ENCODE peak calls at places on chromosomes 2 and 18, in five cellular contexts. A is Caki2; O is stimulated activated CD8-positive, alpha-beta memory T cell treated with anti-CD3 and anti-CD28 coated beads, Interleukin-15, amount 100 ng/mL, for 1 hour; B is KG1; V is right cardiac atrium. Y is an unnamed sample.

GRCh38 chr2:82998770-82999169 is 1460.3 kb downstream of the SUCLG1 start:
- DNase-seq in V (no peak), O (no peak), B (no peak), A (no peak), Y (no peak)

GRCh38 chr2:168944065-168944464 is 43.0 kb downstream of the G6PC2 start:
- DNase-seq in V (no peak), B (no peak), O (no peak), A (no peak), Y (no peak)

GRCh38 chr18:70634576-70635147 is 345.8 kb downstream of the SOCS6 start:
- DNase-seq in A (no peak), V (no peak), B (no peak), O (no peak), Y (no peak)

GRCh38 chr2:149058936-149059335 is 20.4 kb downstream of the LYPD6B start:
- DNase-seq in O (no peak), V (no peak), A (no peak), B (no peak), Y (no peak)

GRCh38 chr2:96540136-96540535 is 3.6 kb downstream of the ARID5A start:
- DNase-seq in O (no peak), V (no peak), A (no peak), B (no peak), Y (no peak)

GRCh38 chr2:237673130-237673921 is 45.9 kb downstream of the LRRFIP1 start:
- DNase-seq in B (peak; percentile 72), O (peak; percentile 69), A (peak; percentile 52), V (peak; percentile 86), Y (peak; percentile 9)

GRCh38 chr2:237309416-237309815 is 104.5 kb downstream of the COL6A3 start:
- DNase-seq in O (no peak), V (no peak), B (no peak), A (no peak), Y (no peak)

GRCh38 chr18:25449046-25449445 is 97.1 kb upstream of the ZNF521 start:
- DNase-seq in B (no peak), V (no peak), O (no peak), A (no peak), Y (no peak)

GRCh38 chr2:216604458-216604857 is 28.8 kb upstream of the IGFBP2 start:
- DNase-seq in B (no peak), O (no peak), V (no peak), A (no peak), Y (no peak)

GRCh38 chr18:7305416-7305815 is 74.5 kb downstream of the LRRC30 start:
- DNase-seq in A (no peak), O (no peak), B (no peak), V (no peak), Y (no peak)

GRCh38 chr18:13147146-13147545 is 71.4 kb upstream of the LDLRAD4 start:
- DNase-seq in B (no peak), O (no peak), A (no peak), V (no peak), Y (peak; percentile 54)

GRCh38 chr2:142040554-142040953 is 90.3 kb downstream of the LRP1B start:
- DNase-seq in O (no peak), V (no peak), A (no peak), B (no peak), Y (no peak)

GRCh38 chr2:240986787-240987411 is 11.5 kb upstream of the SNED1 start:
- DNase-seq in O (no peak), B (no peak), V (peak; percentile 89), A (no peak), Y (no peak)

GRCh38 chr2:205040323-205040722 is 495.0 kb downstream of the PARD3B start:
- DNase-seq in O (no peak), A (no peak), V (no peak), B (no peak), Y (no peak)

GRCh38 chr2:96967964-96968363 is 18.4 kb downstream of the FAM178B start:
- DNase-seq in A (no peak), B (no peak), O (no peak), V (no peak), Y (no peak)

GRCh38 chr18:79574938-79575525 is 104.6 kb upstream of the CTDP1 start:
- DNase-seq in V (peak; percentile 56), O (no peak), A (no peak), B (no peak), Y (no peak)

GRCh38 chr2:135985826-135986393 is 484 bp upstream of the DARS1 start:
- DNase-seq in V (no peak), O (peak; percentile 48), A (no peak), B (peak; percentile 76), Y (peak; percentile 44)

GRCh38 chr2:154013514-154013913 is 141.8 kb downstream of the GALNT13 start:
- DNase-seq in B (no peak), O (no peak), V (no peak), A (no peak), Y (no peak)

GRCh38 chr18:24600076-24600654 is 139.7 kb downstream of the HRH4 start:
- DNase-seq in V (no peak), A (no peak), B (peak; percentile 24), O (no peak), Y (no peak)

GRCh38 chr2:43408784-43409160 is 182.4 kb upstream of the ZFP36L2 start:
- DNase-seq in A (no peak), O (no peak), V (no peak), B (no peak), Y (no peak)

GRCh38 chr2:42101641-42102605 is 54.1 kb downstream of the PKDCC start:
- DNase-seq in V (peak; percentile 80), A (no peak), O (peak; percentile 89), B (no peak), Y (no peak)

GRCh38 chr2:207252979-207253640 is 87.4 kb upstream of the KLF7 start:
- DNase-seq in V (no peak), A (no peak), B (no peak), O (no peak), Y (no peak)

GRCh38 chr2:36507408-36507812 is 90.6 kb downstream of the FEZ2 start:
- DNase-seq in V (peak; percentile 35), B (no peak), O (no peak), A (peak; percentile 41), Y (no peak)

GRCh38 chr2:106956879-106957278 is 70.9 kb upstream of the ST6GAL2 start:
- DNase-seq in B (no peak), V (no peak), O (no peak), A (no peak), Y (no peak)

GRCh38 chr2:47056374-47056773 is 98.7 kb downstream of the STPG4 start:
- DNase-seq in V (peak; percentile 82), A (no peak), O (no peak), B (no peak), Y (no peak)

GRCh38 chr2:217070043-217070430 is 210.2 kb upstream of the TNP1 start:
- DNase-seq in A (no peak), V (no peak), B (no peak), O (no peak), Y (no peak)

GRCh38 chr2:37648316-37649011 is 23.0 kb downstream of the CDC42EP3 start:
- DNase-seq in O (no peak), A (no peak), V (peak; percentile 78), B (peak; percentile 36), Y (no peak)

GRCh38 chr2:127575941-127576432 is 40.5 kb downstream of the MYO7B start:
- DNase-seq in O (no peak), B (no peak), A (no peak), V (no peak), Y (no peak)

GRCh38 chr2:82301506-82301905 is 1997.0 kb upstream of the LRRTM1 start:
- DNase-seq in O (no peak), V (no peak), A (no peak), B (no peak), Y (no peak)

GRCh38 chr2:196295005-196295404 is 123.6 kb upstream of the STK17B start:
- DNase-seq in V (no peak), B (no peak), A (no peak), O (no peak), Y (no peak)

GRCh38 chr2:98374286-98374685 is 28.0 kb downstream of the CNGA3 start:
- DNase-seq in V (no peak), A (no peak), O (no peak), B (no peak), Y (no peak)

GRCh38 chr18:60549338-60549960 is 176.9 kb upstream of the MC4R start:
- DNase-seq in B (peak; percentile 24), A (peak; percentile 14), O (no peak), V (no peak), Y (no peak)

GRCh38 chr2:80078290-80079036 is 226.1 kb downstream of the LRRTM1 start:
- DNase-seq in B (no peak), V (no peak), O (no peak), A (no peak), Y (no peak)

GRCh38 chr18:44679056-44679911 is 1.4 kb upstream of the SETBP1 start:
- DNase-seq in V (peak; percentile 94), A (peak; percentile 66), B (peak; percentile 56), O (peak; percentile 40), Y (no peak)

GRCh38 chr2:89797320-89798038 is 1106.0 kb downstream of the RPIA start:
- DNase-seq in A (no peak), V (no peak), B (no peak), O (no peak), Y (no peak)

GRCh38 chr2:150557020-150557644 is 69.7 kb upstream of the RND3 start:
- DNase-seq in B (no peak), V (no peak), O (no peak), A (no peak), Y (no peak)

GRCh38 chr18:34758378-34758948 is 48.4 kb downstream of the DTNA start:
- DNase-seq in A (no peak), O (no peak), B (no peak), V (no peak), Y (no peak)

Y was measured in SIG-M5.